ENCODE peak calls at places on chromosome 22, in four cellular contexts. C is HCT116, P is bronchial epithelial cell, W is BJ. B is an unnamed sample.

GRCh38 chr22:22558972-22559603 is at the start of gene PRAME:
- DNase-seq in C (peak), P (no peak), W (no peak), B (no peak)

GRCh38 chr22:33568934-33569496 is 351.3 kb downstream of the LARGE1 start:
- DNase-seq in C (no peak), P (no peak), W (no peak), B (no peak)

GRCh38 chr22:28976588-28976987 is 85.0 kb downstream of the C22orf31 start:
- DNase-seq in C (peak), P (peak), W (no peak), B (no peak)

GRCh38 chr22:48090332-48090672 is 1327.9 kb downstream of the TBC1D22A start:
- DNase-seq in C (no peak), P (no peak), W (no peak), B (no peak)

GRCh38 chr22:45879552-45879949 is 97.4 kb downstream of the WNT7B start:
- DNase-seq in C (no peak), P (no peak), W (no peak), B (no peak)

GRCh38 chr22:23395476-23396361 is 184.4 kb downstream of the IGLL1 start:
- DNase-seq in C (no peak), P (no peak), W (no peak), B (no peak)

GRCh38 chr22:44088976-44089570 is 65.0 kb downstream of the PARVB start:
- DNase-seq in C (no peak), P (peak), W (peak), B (no peak)

GRCh38 chr22:28930357-28931007 is 47.1 kb downstream of the ZNRF3 start:
- DNase-seq in C (no peak), P (no peak), W (no peak), B (no peak)

GRCh38 chr22:45804986-45805325 is 133.3 kb downstream of the ATXN10 start:
- DNase-seq in C (peak), P (peak), W (peak), B (no peak)

GRCh38 chr22:44907765-44908737 is 101.8 kb downstream of the PHF21B start:
- DNase-seq in C (no peak), P (no peak), W (no peak), B (no peak)

GRCh38 chr22:40363059-40363458 is 7.3 kb upstream of the SGSM3 start:
- DNase-seq in C (no peak), P (no peak), W (peak), B (no peak)

GRCh38 chr22:42785706-42786499 is 65.2 kb upstream of the A4GALT start:
- DNase-seq in C (no peak), P (no peak), W (no peak), B (no peak)

GRCh38 chr22:27298387-27299141 is 503.0 kb downstream of the MN1 start:
- DNase-seq in C (no peak), P (no peak), W (no peak), B (no peak)
- TF ChIP-seq CTCF in C (no peak), P (no peak), W (no peak), B (no peak)

DNA sequence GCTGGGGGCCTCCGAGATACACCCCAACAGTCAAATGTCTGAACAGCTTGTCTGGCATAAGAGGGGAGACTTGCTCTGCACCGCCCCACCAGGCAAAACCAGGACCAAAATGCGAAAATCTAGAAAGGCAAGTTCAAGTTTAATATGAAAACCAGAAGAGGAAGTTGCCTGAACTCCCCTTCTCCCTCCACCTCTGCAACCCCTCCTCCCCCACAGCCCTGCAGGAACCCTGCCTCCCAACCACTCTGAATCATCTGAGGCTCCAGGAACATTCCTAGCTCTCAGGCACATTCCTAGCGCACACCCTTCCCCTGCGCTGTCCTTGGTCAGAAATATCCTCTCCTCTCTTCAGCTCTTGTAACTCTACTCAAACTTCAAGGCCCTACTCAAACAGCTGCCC is 36.7 kb downstream of the ISX start:
- DNase-seq in C (no peak), P (peak), W (no peak), B (no peak)
- TF ChIP-seq CTCF in C (no peak), P (no peak), W (no peak), B (no peak)

DNA sequence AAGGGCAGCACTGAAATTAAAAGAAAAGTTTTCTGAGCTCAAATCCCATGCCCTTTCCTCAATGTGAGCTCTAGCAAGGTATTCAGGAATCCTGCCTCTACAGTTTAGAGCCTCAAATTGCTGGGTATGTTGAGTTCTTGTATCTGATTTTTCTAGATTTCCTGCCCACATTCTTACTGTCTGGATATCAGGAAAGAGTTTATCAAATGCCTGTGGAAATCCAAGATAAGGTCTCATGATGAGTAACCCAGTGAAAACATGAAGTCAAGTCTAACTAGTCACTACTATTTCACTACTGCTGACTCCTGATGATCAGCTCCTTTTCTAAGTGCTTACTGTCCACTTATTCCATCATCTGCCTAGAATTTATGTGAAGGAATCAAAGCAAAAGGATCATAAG is 29.8 kb downstream of the LIMK2 start:
- DNase-seq in C (no peak), P (peak), W (no peak), B (no peak)
- TF ChIP-seq CTCF in C (peak), P (no peak), W (peak), B (peak)

GRCh38 chr22:37728620-37729019 is 31.8 kb downstream of the TRIOBP start:
- DNase-seq in C (no peak), P (no peak), W (no peak), B (no peak)

GRCh38 chr22:37725551-37726239 is 28.8 kb downstream of the TRIOBP start:
- DNase-seq in C (no peak), P (no peak), W (no peak), B (no peak)

GRCh38 chr22:37731804-37732471 is 35.1 kb downstream of the TRIOBP start:
- DNase-seq in C (no peak), P (no peak), W (no peak), B (no peak)

GRCh38 chr22:37726240-37726887 is 29.5 kb downstream of the TRIOBP start:
- DNase-seq in C (no peak), P (no peak), W (no peak), B (no peak)
- TF ChIP-seq CTCF in C (no peak), P (no peak), W (peak), B (peak)

DNA sequence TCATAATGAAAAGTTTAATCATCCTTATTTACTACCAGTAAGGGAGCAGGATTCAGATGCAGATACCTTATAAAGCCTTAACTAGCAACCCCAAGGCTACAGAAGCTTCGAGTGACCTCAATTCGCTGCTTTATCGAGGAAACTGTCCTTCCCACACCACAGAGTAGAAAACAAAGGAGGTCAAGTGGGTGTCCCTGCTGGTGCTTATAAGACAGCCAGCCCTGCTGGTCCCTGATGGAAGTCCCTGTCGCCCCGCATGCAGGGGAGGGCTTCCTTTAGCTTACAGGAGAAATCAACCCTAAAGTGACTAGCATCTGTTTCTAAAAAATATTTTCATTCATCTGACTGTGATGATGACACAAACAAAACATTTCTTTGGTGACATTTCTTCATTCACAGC is 7.3 kb downstream of the MN1 start:
- DNase-seq in C (no peak), P (no peak), W (no peak), B (no peak)
- TF ChIP-seq CTCF in C (no peak), P (no peak), W (no peak), B (no peak)

DNA sequence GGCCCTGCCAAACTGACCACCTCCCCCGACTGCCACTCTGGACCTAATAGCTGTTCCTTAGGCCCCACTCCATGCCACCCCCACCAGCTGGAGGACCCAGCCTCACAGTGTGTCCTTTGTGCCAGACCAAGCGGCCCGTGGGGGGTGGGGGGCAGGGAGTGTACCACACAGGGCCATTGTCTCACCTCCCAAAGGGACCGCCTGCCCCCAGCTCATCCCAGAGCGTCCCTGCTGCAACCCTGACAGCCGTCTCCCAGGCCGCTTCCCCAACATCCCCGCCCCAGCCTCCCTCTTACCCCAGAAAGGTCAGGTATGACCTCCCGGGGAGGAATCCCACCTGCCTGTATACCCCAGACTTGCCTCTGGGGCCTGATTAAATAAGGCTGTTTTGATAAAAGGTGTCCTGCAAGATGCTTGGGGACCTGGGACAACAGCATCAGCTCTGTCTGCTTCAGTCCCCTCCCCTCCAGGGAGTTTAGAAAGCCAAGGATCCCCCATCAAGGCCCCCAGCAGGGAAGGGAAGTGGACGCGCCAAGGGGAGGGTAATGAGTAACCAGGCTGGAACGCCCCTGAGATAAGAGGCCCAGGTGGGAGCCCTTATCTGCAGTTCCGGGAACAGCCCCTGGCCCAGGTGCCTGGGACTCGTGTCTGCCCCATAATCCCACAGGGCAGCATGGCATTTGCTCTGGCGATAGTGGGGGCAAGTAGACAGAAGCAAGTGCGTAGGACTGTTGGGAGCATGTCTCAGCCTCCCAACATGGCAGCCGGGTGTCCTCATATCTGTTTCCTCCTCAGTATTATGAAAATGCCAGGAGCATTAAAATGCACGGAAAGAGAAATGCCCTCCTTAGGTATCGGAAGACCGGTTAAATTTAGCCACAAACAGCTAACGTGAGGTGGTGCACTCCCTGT is 9.0 kb downstream of the CDC42EP1 start:
- DNase-seq in C (no peak), P (peak), W (no peak), B (no peak)
- TF ChIP-seq CTCF in C (no peak), P (no peak), W (no peak), B (no peak)

GRCh38 chr22:19965771-19966709 is 24.4 kb upstream of the TXNRD2 start:
- DNase-seq in C (no peak), P (no peak), W (no peak), B (no peak)
- TF ChIP-seq CTCF in C (peak), P (peak), W (peak), B (peak)

GRCh38 chr22:24421428-24421931 is 5.9 kb upstream of the ADORA2A start:
- DNase-seq in C (peak), P (no peak), W (no peak), B (no peak)
- TF ChIP-seq CTCF in C (peak), P (peak), W (peak), B (peak)

GRCh38 chr22:50530280-50530856 is 556 bp upstream of the TYMP start:
- DNase-seq in C (peak), P (peak), W (no peak), B (peak)

GRCh38 chr22:50532353-50532700 is 2.5 kb upstream of the TYMP start:
- DNase-seq in C (no peak), P (no peak), W (no peak), B (no peak)

GRCh38 chr22:50531546-50532352 is 1.9 kb upstream of the TYMP start:
- DNase-seq in C (no peak), P (peak), W (no peak), B (peak)

GRCh38 chr22:50529416-50530279 is at the start of gene TYMP:
- DNase-seq in C (no peak), P (peak), W (no peak), B (peak)

DNA sequence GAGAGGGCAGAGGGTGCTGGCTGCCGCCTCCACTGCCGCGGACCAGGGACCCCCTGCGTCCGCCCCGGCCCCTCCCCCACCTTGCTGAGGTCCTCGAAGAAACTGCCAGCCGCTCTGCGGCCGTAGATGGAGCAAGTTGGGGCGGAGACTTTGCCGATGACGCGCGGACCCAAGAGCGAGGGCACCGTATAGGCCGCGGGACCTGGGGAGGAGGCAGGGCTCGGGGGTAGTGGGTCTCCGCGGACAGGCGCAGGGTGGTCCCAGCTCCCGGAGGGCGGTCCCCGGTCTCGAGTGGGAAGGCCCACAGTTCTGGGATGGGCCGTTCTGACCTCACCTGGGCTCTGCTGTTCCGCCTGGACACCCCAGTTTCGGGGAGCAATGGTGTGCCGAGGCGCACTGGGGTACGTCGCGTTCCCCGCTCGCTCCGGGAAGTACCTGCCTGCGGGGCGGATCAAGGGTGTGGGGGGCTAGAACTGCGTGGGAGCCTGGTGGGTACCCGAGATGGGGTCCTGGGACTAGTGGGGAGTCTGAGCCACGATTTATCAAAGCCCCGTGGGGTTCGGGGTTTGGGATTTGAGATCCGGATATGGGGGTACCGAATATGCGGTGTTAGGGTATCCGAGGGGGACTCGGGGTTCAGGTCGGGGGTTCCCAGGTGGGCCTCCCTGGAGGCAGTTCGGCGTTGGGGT is 1.2 kb upstream of the TYMP start:
- DNase-seq in C (peak), P (peak), W (no peak), B (peak)
- TF ChIP-seq CTCF in C (no peak), P (no peak), W (no peak), B (no peak)

GRCh38 chr22:46931414-46931813 is 169.0 kb downstream of the TBC1D22A start:
- DNase-seq in C (peak), P (peak), W (no peak), B (peak)
- TF ChIP-seq CTCF in C (peak), P (peak), W (peak), B (peak)